ENCODE peak calls at places on chromosomes 4 and X, in seven cellular contexts. I is C1 segment of cervical spinal cord; C is EL; U is stimulated activated CD8-positive, alpha-beta memory T cell treated with anti-CD3 and anti-CD28 coated beads, Interleukin-12 subunit alpha, Interleukin-12 subunit beta, amount 100 ng/mL, for 1 hour; K is KBM-7; V is progenitor cell of endocrine pancreas; F is T-helper 1 cell. P is an unnamed sample.

GRCh38 chr4:140099993-140100392 is 54.0 kb downstream of the MAML3 start:
- DNase-seq in I (peak; percentile 43), C (no peak), U (no peak), K (peak; percentile 71), V (no peak), F (no peak), P (peak; percentile 73)

GRCh38 chr4:129323630-129324029 is 227.7 kb downstream of the C4orf33 start:
- DNase-seq in I (no peak), C (no peak), U (no peak), K (no peak), V (no peak), F (no peak), P (no peak)

GRCh38 chr4:76197971-76198410 is 15.6 kb downstream of the SCARB2 start:
- DNase-seq in I (peak; percentile 65), C (peak; percentile 30), U (no peak), K (peak; percentile 82), V (no peak), F (no peak), P (peak; percentile 72)

GRCh38 chr4:10622728-10623127 is 61.8 kb downstream of the CLNK start:
- DNase-seq in I (no peak), C (no peak), U (no peak), K (no peak), V (no peak), F (no peak), P (no peak)

GRCh38 chr4:124530464-124531077 is 182.0 kb downstream of the ANKRD50 start:
- DNase-seq in I (no peak), C (peak; percentile 6), U (no peak), K (no peak), V (no peak), F (no peak), P (peak; percentile 0)

GRCh38 chr4:80466618-80467017 is 131.1 kb downstream of the CFAP299 start:
- DNase-seq in I (no peak), C (no peak), U (no peak), K (no peak), V (no peak), F (no peak), P (no peak)

GRCh38 chr4:153465922-153466636 is at the start of gene TMEM131L:
- DNase-seq in I (peak; percentile 67), C (peak; percentile 67), U (no peak), K (peak; percentile 90), V (peak; percentile 56), F (peak; percentile 52), P (peak; percentile 66)

GRCh38 chrX:1165535-1166196 is 46.8 kb downstream of the CRLF2 start:
- DNase-seq in I (no peak), C (peak; percentile 5), U (no peak), K (peak; percentile 98), V (no peak), F (no peak), P (peak; percentile 24)

GRCh38 chrX:150258176-150258425 is 105.0 kb upstream of the MAMLD1 start:
- DNase-seq in I (no peak), C (no peak), U (no peak), K (no peak), V (no peak), F (no peak), P (no peak)

GRCh38 chr4:176492648-176493302 is 173.0 kb downstream of the SPCS3 start:
- DNase-seq in I (no peak), C (peak; percentile 6), U (no peak), K (no peak), V (no peak), F (no peak), P (peak; percentile 32)

GRCh38 chr4:124337874-124338273 is 374.7 kb downstream of the ANKRD50 start:
- DNase-seq in I (no peak), C (peak; percentile 18), U (no peak), K (no peak), V (no peak), F (no peak), P (peak; percentile 38)

GRCh38 chrX:38754102-38754790 is 47.0 kb upstream of the MID1IP1 start:
- DNase-seq in I (no peak), C (peak; percentile 34), U (peak; percentile 2), K (peak; percentile 73), V (no peak), F (no peak), P (peak; percentile 59)

GRCh38 chr4:1080961-1081688 is 32.2 kb downstream of the RNF212 start:
- DNase-seq in I (no peak), C (peak; percentile 39), U (no peak), K (no peak), V (no peak), F (no peak), P (peak; percentile 32)

GRCh38 chrX:102746134-102746584 is 25.6 kb downstream of the GPRASP3 start:
- DNase-seq in I (peak; percentile 4), C (peak; percentile 31), U (no peak), K (no peak), V (no peak), F (no peak), P (peak; percentile 16)

GRCh38 chr4:53313510-53313909 is 52.4 kb downstream of the SCFD2 start:
- DNase-seq in I (peak; percentile 4), C (peak; percentile 14), U (no peak), K (peak; percentile 15), V (no peak), F (no peak), P (peak; percentile 76)